ENCODE peak calls at places on chromosome 2, in ten cellular contexts. I is right cardiac atrium; K is NCI-H748 treated with DMSO at 0.1 percent for 48 hours; H is putamen; A is stimulated activated CD4-positive, alpha-beta T cell treated with anti-CD3 and anti-CD28 coated beads, Interleukin-2, amount 100 ng/mL, for 48 hours; B is stromal cell of bone marrow; V is NCI-H510A; Y is ureter; N is fibroblast of pulmonary artery; D is EL. J is an unnamed sample.

GRCh38 chr2:26561918-26562810 is 79.0 kb downstream of the CIB4 start:
- DNase-seq in Y (no peak), B (no peak), V (peak; percentile 76), A (peak; percentile 17), D (peak; percentile 38), I (peak; percentile 82), H (no peak), N (peak; percentile 26), K (peak; percentile 2), J (no peak)

GRCh38 chr2:168438553-168438952 is 17.5 kb upstream of the CERS6 start:
- DNase-seq in H (no peak), A (no peak), D (no peak), B (no peak), Y (no peak), N (no peak), K (no peak), I (no peak), V (no peak), J (no peak)

GRCh38 chr2:237496428-237496827 is 9.4 kb downstream of the MLPH start:
- DNase-seq in H (no peak), Y (no peak), A (no peak), K (no peak), I (no peak), B (no peak), N (no peak), V (no peak), D (no peak), J (no peak)

GRCh38 chr2:86368181-86368824 is 30.9 kb upstream of the REEP1 start:
- DNase-seq in Y (no peak), A (peak; percentile 31), D (peak; percentile 48), N (peak; percentile 47), H (peak; percentile 22), K (no peak), B (peak; percentile 59), I (peak; percentile 71), V (no peak), J (peak; percentile 6)

GRCh38 chr2:46009772-46010171 is 287.4 kb upstream of the EPAS1 start:
- DNase-seq in K (no peak), V (no peak), B (no peak), D (peak; percentile 57), Y (no peak), H (no peak), I (no peak), N (no peak), A (no peak), J (no peak)

GRCh38 chr2:190404487-190404886 is 3.7 kb upstream of the MFSD6 start:
- DNase-seq in N (peak; percentile 49), A (no peak), I (no peak), B (no peak), H (peak; percentile 80), D (peak; percentile 40), V (no peak), Y (no peak), K (no peak), J (no peak)

GRCh38 chr2:7450188-7451156 is 533.3 kb downstream of the RNF144A start:
- DNase-seq in V (no peak), H (no peak), K (no peak), D (no peak), B (no peak), Y (no peak), I (no peak), A (no peak), N (no peak), J (no peak)

GRCh38 chr2:55598056-55598795 is 19.2 kb downstream of the PPP4R3B start:
- DNase-seq in N (no peak), K (no peak), I (no peak), Y (no peak), A (no peak), D (no peak), V (no peak), H (no peak), B (no peak), J (no peak)

GRCh38 chr2:227627769-227628168 is 10.5 kb downstream of the SCYGR4 start:
- DNase-seq in V (no peak), N (no peak), I (no peak), D (no peak), B (no peak), H (no peak), K (no peak), Y (no peak), A (no peak), J (no peak)

GRCh38 chr2:239616729-239617128 is 215.9 kb upstream of the HDAC4 start:
- DNase-seq in V (no peak), D (no peak), A (no peak), B (no peak), K (no peak), H (no peak), N (no peak), I (no peak), Y (no peak), J (no peak)

GRCh38 chr2:113240150-113240914 is 38.4 kb downstream of the PAX8 start:
- DNase-seq in H (peak; percentile 62), D (peak; percentile 88), I (peak; percentile 96), B (peak; percentile 94), K (no peak), N (peak; percentile 95), Y (peak; percentile 78), A (no peak), V (peak; percentile 20), J (no peak)

GRCh38 chr2:26455801-26456700 is 21.9 kb downstream of the OTOF start:
- DNase-seq in Y (no peak), V (no peak), I (peak; percentile 54), B (no peak), D (no peak), A (no peak), K (no peak), N (no peak), H (no peak), J (no peak)

J was measured in effector CD4-positive, alpha-beta T cell.